ENCODE peak calls at places on chromosomes 3 and 15, in five cellular contexts. Z, B, H, N and K are unnamed samples.

GRCh38 chr3:156688849-156689452 is 14.6 kb downstream of the TIPARP start:
- ATAC-seq in H (no peak), Z (no peak), N (no peak), B (no peak), K (no peak)

GRCh38 chr3:30332196-30333021 is 274.0 kb upstream of the TGFBR2 start:
- ATAC-seq in N (peak), H (peak), Z (peak), B (peak), K (no peak)

GRCh38 chr3:133882986-133883586 is 12.6 kb downstream of the RAB6B start:
- ATAC-seq in Z (no peak), B (no peak), N (no peak), H (no peak), K (no peak)

GRCh38 chr3:13224967-13225366 is 151.7 kb upstream of the IQSEC1 start:
- ATAC-seq in N (no peak), Z (no peak), B (no peak), H (no peak), K (no peak)

GRCh38 chr15:45424429-45424828 is 46.1 kb upstream of the GATM start:
- ATAC-seq in Z (no peak), B (no peak), N (peak), H (no peak), K (no peak)

GRCh38 chr15:30882861-30883433 is 20.8 kb upstream of the FAN1 start:
- ATAC-seq in H (peak), Z (no peak), N (peak), B (peak), K (peak)

GRCh38 chr15:40103124-40103858 is 5.4 kb downstream of the BMF start:
- ATAC-seq in N (no peak), H (no peak), B (no peak), Z (no peak), K (no peak)

GRCh38 chr3:39540162-39540921 is 72.9 kb downstream of the MOBP start:
- ATAC-seq in N (peak), B (peak), H (peak), Z (no peak), K (peak)

GRCh38 chr3:156691920-156692319 is 17.5 kb downstream of the TIPARP start:
- ATAC-seq in H (no peak), N (no peak), B (no peak), Z (no peak), K (no peak)